ENCODE peak calls at places on chromosomes 3 and 15, in four cellular contexts. N, E, L and H are unnamed samples.

GRCh38 chr15:51334011-51334426 is 4.4 kb downstream of the CYP19A1 start:
- DNase-seq in N (no peak), E (no peak), L (no peak), H (no peak)

GRCh38 chr3:17356581-17356980 is 385.9 kb downstream of the TBC1D5 start:
- DNase-seq in N (no peak), E (no peak), L (no peak), H (no peak)

GRCh38 chr3:12897537-12898289 is 56.3 kb upstream of the RPL32 start:
- DNase-seq in N (no peak), E (no peak), L (no peak), H (no peak)

GRCh38 chr15:29698030-29698701 is 124.1 kb downstream of the TJP1 start:
- DNase-seq in N (no peak), E (no peak), L (peak; percentile 96), H (no peak)

GRCh38 chr3:187039723-187040414 is 99.4 kb downstream of the RPL39L start:
- DNase-seq in N (no peak), E (no peak), L (no peak), H (no peak)

GRCh38 chr15:101152914-101153313 is 98.9 kb downstream of the CHSY1 start:
- DNase-seq in N (peak; percentile 81), E (no peak), L (peak; percentile 12), H (no peak)

GRCh38 chr15:90174140-90174891 is 26.8 kb upstream of the SEMA4B start:
- DNase-seq in N (peak; percentile 41), E (no peak), L (peak; percentile 74), H (no peak)

GRCh38 chr3:155492841-155493240 is 199.4 kb upstream of the STRIT1 start:
- DNase-seq in N (no peak), E (no peak), L (no peak), H (no peak)

GRCh38 chr15:77877869-77878577 is 199.5 kb downstream of the TBC1D2B start:
- DNase-seq in N (no peak), E (no peak), L (no peak), H (no peak)

GRCh38 chr3:124092811-124093210 is 100.9 kb upstream of the ROPN1 start:
- DNase-seq in N (no peak), E (no peak), L (no peak), H (no peak)

GRCh38 chr3:23041918-23042696 is 161.0 kb upstream of the UBE2E2 start:
- DNase-seq in N (no peak), E (no peak), L (no peak), H (no peak)

GRCh38 chr3:195727596-195728195 is 6.9 kb downstream of the MUC20 start:
- DNase-seq in N (no peak), E (no peak), L (no peak), H (no peak)

GRCh38 chr3:163058190-163058854 is 1561.7 kb downstream of the OTOL1 start:
- DNase-seq in N (no peak), E (no peak), L (no peak), H (no peak)

GRCh38 chr15:77650285-77650684 is 17.6 kb upstream of the LINGO1 start:
- DNase-seq in N (peak; percentile 84), E (no peak), L (no peak), H (peak; percentile 49)

GRCh38 chr3:164250923-164251322 is 827.4 kb downstream of the SI start:
- DNase-seq in N (no peak), E (no peak), L (no peak), H (no peak)

GRCh38 chr3:115272036-115272824 is 125.1 kb upstream of the ZBTB20 start:
- DNase-seq in N (no peak), E (no peak), L (peak; percentile 80), H (no peak)

GRCh38 chr3:154210986-154211385 is 89.8 kb downstream of the ARHGEF26 start:
- DNase-seq in N (no peak), E (no peak), L (no peak), H (no peak)

GRCh38 chr3:79461129-79461792 is 306.5 kb downstream of the ROBO1 start:
- DNase-seq in N (no peak), E (no peak), L (no peak), H (no peak)
- H3K23ac ChIP-seq in N (no peak overlapping the region), E (no peak overlapping the region), L (no peak overlapping the region), H (no peak overlapping the region)

GRCh38 chr3:58351920-58352319 is 19.2 kb downstream of the PXK start:
- DNase-seq in N (peak; percentile 42), E (no peak), L (no peak), H (no peak)
- H4K91ac ChIP-seq in N (no peak overlapping the region), E (no peak overlapping the region), L (no peak overlapping the region), H (no peak overlapping the region)

DNA sequence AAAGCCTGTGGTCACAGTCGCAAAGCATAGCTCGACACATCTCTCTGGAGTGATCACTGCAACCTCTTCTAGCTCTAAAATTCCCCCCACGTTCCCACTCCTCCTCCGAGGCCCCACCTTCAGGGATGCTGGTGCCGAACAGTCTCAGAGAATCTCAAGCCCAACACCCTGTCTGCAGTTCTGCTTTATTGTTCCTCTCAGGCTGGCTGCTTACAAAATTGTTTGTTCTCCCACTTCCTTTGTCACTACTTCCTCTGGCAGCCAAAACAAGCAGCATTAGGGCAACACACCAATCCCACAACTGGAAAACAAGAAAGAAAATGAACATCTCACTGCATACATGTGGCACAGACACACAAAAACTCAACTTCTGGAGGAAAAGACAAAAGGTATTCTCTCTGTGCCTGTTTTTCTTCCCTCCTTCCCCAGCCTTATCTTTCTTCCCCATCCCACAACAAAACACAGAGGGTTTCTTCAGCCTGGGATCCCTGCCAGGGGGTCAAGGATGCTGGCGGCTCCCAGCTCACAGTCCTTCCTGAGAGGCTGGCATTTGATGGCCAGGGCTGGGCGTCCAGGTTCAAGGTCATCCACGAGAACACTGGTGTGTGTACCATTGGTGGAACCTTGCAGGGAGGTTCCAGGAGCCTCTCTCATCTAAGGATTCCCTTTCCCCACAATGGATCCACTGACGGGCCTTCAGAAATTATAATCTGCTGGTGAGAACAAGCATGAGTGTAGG is 108.4 kb downstream of the TMCO5A start:
- DNase-seq in N (no peak), E (no peak), L (no peak), H (no peak)
- H2BK15ac ChIP-seq in N (no peak overlapping the region), E (no peak overlapping the region), L (no peak overlapping the region), H (no peak overlapping the region)

DNA sequence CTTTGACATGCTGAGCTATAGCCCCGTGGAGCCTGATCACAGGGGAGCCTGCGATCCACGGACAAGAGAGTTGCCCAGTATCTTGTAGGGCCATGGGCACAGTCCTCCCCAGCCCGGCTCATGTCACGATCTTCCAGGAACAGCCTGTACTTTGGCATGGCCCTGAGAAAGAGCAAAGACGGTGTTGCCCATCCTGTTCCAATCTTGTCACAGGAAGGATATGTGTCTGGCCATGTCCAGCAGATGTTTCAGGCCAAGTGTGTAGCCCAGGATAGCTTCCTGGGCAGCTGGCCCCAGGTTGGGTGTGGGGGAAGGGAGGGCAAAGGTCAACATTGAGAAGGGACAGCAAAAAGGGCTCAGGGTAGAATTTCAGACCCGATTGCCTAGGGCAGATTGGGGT is 17.0 kb upstream of the RPL29 start:
- DNase-seq in N (no peak), E (no peak), L (no peak), H (no peak)
- H3K23ac ChIP-seq in N (no peak overlapping the region), E (no peak overlapping the region), L (no peak overlapping the region), H (no peak overlapping the region)

DNA sequence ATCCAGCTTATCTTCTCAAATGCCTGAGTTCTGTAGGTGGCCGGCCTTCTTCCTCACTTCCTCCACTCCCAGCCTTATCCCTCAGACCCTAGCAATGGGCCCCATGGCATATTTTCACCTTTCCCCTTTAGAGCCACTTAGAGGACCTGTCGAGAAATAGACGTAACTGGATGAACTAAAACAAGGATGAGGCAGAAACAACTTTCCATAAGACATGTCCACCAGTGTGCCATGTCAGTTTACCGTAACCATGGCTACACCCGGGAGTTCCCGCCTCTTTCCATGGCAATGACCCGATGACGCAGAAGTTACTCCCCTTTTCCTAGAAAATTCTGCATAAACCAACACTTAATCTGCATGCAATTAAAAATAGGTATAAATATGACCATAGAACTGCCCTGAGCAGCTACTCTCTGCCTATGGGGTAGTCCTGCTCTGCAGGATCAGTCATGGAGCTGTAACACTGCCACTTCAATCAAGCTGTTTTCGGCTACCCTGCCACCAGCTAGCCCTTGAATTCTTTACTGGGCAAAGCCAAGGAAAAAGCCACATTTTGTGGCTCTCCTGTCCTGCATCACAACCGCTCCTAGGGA is 55.1 kb upstream of the ZBTB38 start:
- DNase-seq in N (no peak), E (no peak), L (no peak), H (no peak)
- H4K91ac ChIP-seq in N (no peak overlapping the region), E (no peak overlapping the region), L (no peak overlapping the region), H (no peak overlapping the region)

GRCh38 chr3:171835613-171836012 is 7.5 kb upstream of the TMEM212 start:
- DNase-seq in N (no peak), E (no peak), L (no peak), H (no peak)
- H2BK15ac ChIP-seq in N (no peak overlapping the region), E (no peak overlapping the region), L (no peak overlapping the region), H (no peak overlapping the region)

DNA sequence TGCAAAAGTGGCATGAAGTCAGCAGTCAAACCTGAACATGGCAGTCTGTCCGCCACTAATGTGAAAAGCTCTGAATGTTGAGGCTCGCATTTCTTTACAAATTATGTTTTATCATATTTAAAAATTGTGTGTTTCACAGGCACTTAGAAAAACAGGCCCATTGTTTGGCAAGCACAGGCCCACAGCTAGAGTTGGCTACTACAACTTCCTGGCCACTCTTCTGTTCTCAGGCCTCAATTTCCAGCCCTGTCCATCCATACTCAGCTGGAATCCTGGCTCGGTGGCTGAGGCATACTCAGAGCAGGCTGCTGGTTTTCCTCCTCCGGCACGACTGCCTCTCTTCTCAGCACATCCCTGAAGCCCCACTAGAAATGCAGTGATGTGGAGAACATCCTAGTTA is 44.3 kb downstream of the C2CD4B start:
- DNase-seq in N (no peak), E (no peak), L (no peak), H (no peak)
- H3K23ac ChIP-seq in N (no peak overlapping the region), E (no peak overlapping the region), L (no peak overlapping the region), H (no peak overlapping the region)

GRCh38 chr15:98854496-98854895 is 153.1 kb downstream of the PGPEP1L start:
- DNase-seq in N (no peak), E (no peak), L (no peak), H (no peak)
- H4K91ac ChIP-seq in N (no peak overlapping the region), E (no peak overlapping the region), L (no peak overlapping the region), H (no peak overlapping the region)

GRCh38 chr3:50333744-50334328 is 5.8 kb upstream of the TUSC2 start:
- DNase-seq in N (no peak), E (no peak), L (peak; percentile 86), H (no peak)

GRCh38 chr3:50337175-50337861 is 3.3 kb downstream of the RASSF1 start:
- DNase-seq in N (peak; percentile 99), E (peak; percentile 96), L (peak; percentile 99), H (peak; percentile 98)

GRCh38 chr3:50334339-50335075 is 6.1 kb downstream of the RASSF1 start:
- DNase-seq in N (no peak), E (no peak), L (peak; percentile 68), H (no peak)

GRCh38 chr3:50338989-50339388 is 1.6 kb downstream of the RASSF1 start:
- DNase-seq in N (no peak), E (no peak), L (no peak), H (no peak)

GRCh38 chr3:50336452-50337174 is 4.0 kb downstream of the RASSF1 start:
- DNase-seq in N (no peak), E (no peak), L (no peak), H (no peak)
- H2BK15ac ChIP-seq in N (no peak overlapping the region), E (no peak overlapping the region), L (peak overlapping the region; percentile 60), H (peak overlapping the region; percentile 72)

GRCh38 chr3:40465456-40465855 is 8.3 kb downstream of the RPL14 start:
- DNase-seq in N (no peak), E (no peak), L (no peak), H (no peak)
- H3K23ac ChIP-seq in N (no peak overlapping the region), E (no peak overlapping the region), L (no peak overlapping the region), H (no peak overlapping the region)